ENCODE peak calls at places on chromosome 17, in four cellular contexts. X, Z, A and J are unnamed samples.

GRCh38 chr17:3026856-3027751 is 36.3 kb downstream of the OR1D5 start:
- DNase-seq in X (no peak), Z (no peak), A (no peak), J (no peak)

GRCh38 chr17:48179071-48179945 is 71.7 kb downstream of the SNX11 start:
- DNase-seq in X (no peak), Z (no peak), A (peak), J (no peak)

GRCh38 chr17:14471052-14471451 is 170.2 kb downstream of the HS3ST3B1 start:
- DNase-seq in X (peak), Z (no peak), A (peak), J (peak)

GRCh38 chr17:17088511-17089205 is 46.4 kb downstream of the MPRIP start:
- DNase-seq in X (no peak), Z (no peak), A (no peak), J (no peak)

GRCh38 chr17:19237389-19238166 is 412 bp downstream of the EPN2 start:
- DNase-seq in X (no peak), Z (peak), A (no peak), J (no peak)

GRCh38 chr17:74822329-74823175 is 37.1 kb downstream of the GRIN2C start:
- DNase-seq in X (no peak), Z (no peak), A (no peak), J (no peak)

GRCh38 chr17:14871921-14872320 is 393.2 kb downstream of the PMP22 start:
- DNase-seq in X (no peak), Z (no peak), A (no peak), J (peak)

GRCh38 chr17:73624496-73624988 is 19.7 kb downstream of the SDK2 start:
- DNase-seq in X (no peak), Z (no peak), A (no peak), J (peak)

GRCh38 chr17:74646231-74646630 is 22.7 kb upstream of the CD300E start:
- DNase-seq in X (no peak), Z (peak), A (peak), J (no peak)

GRCh38 chr17:39543176-39543575 is 64.5 kb downstream of the NEUROD2 start:
- DNase-seq in X (no peak), Z (no peak), A (no peak), J (no peak)

GRCh38 chr17:6554871-6555330 is 1.5 kb downstream of the PITPNM3 start:
- DNase-seq in X (no peak), Z (no peak), A (no peak), J (no peak)

GRCh38 chr17:40953876-40954275 is 12.9 kb downstream of the KRT39 start:
- DNase-seq in X (peak), Z (no peak), A (peak), J (peak)